ENCODE peak calls at places on chromosomes 5 and 9, in seven cellular contexts. Y is choroid plexus epithelial cell, K is esophagus squamous epithelium, A is AG04449, N is fibroblast of mammary gland, O is cardiac muscle cell, J is OCI-LY7. H is an unnamed sample.

GRCh38 chr5:59485104-59485503 is 408.4 kb downstream of the PDE4D start:
- DNase-seq in N (peak; percentile 36), J (no peak), K (no peak), O (no peak), Y (no peak), A (no peak), H (no peak)

GRCh38 chr9:16871358-16872151 is 1.1 kb upstream of the BNC2 start:
- DNase-seq in O (peak; percentile 56), N (peak; percentile 91), K (no peak), J (no peak), Y (peak; percentile 91), A (peak; percentile 58), H (peak; percentile 91)

GRCh38 chr5:6307304-6307703 is 71.0 kb downstream of the MED10 start:
- DNase-seq in A (no peak), Y (no peak), K (no peak), J (no peak), N (no peak), O (no peak), H (no peak)

GRCh38 chr5:95018946-95019345 is 265.9 kb downstream of the MCTP1 start:
- DNase-seq in K (no peak), O (no peak), Y (no peak), N (no peak), A (no peak), J (no peak), H (no peak)

GRCh38 chr5:134540747-134541733 is 15.6 kb downstream of the JADE2 start:
- DNase-seq in A (no peak), J (no peak), K (no peak), Y (no peak), O (no peak), N (no peak), H (no peak)

GRCh38 chr5:137609122-137609521 is 110.0 kb upstream of the SPOCK1 start:
- DNase-seq in J (no peak), O (no peak), Y (peak; percentile 10), A (peak; percentile 29), N (peak; percentile 62), K (no peak), H (peak; percentile 31)

GRCh38 chr9:33719581-33720374 is 75.6 kb upstream of the PRSS3 start:
- DNase-seq in Y (peak; percentile 17), O (peak; percentile 29), J (peak; percentile 40), A (no peak), N (peak; percentile 3), K (no peak), H (no peak)

GRCh38 chr5:77630246-77631165 is 8.0 kb downstream of the OTP start:
- DNase-seq in A (no peak), J (no peak), K (no peak), Y (no peak), N (no peak), O (peak; percentile 75), H (peak; percentile 18)

GRCh38 chr5:79934681-79935080 is 56.4 kb downstream of the MTX3 start:
- DNase-seq in J (no peak), K (no peak), N (no peak), A (no peak), Y (no peak), O (no peak), H (no peak)

GRCh38 chr5:12668564-12668963 is 764.3 kb upstream of the CTNND2 start:
- DNase-seq in A (no peak), Y (no peak), O (no peak), N (no peak), J (no peak), K (no peak), H (no peak)

GRCh38 chr5:12672141-12672540 is 767.9 kb upstream of the CTNND2 start:
- DNase-seq in K (no peak), O (peak; percentile 20), Y (no peak), N (no peak), A (no peak), J (no peak), H (no peak)

GRCh38 chr5:12669326-12669725 is 765.1 kb upstream of the CTNND2 start:
- DNase-seq in N (no peak), J (no peak), A (no peak), K (no peak), Y (no peak), O (no peak), H (no peak)
- H3K4me3 ChIP-seq in N (no peak overlapping the region), J (no peak overlapping the region), A (no peak overlapping the region), K (no peak overlapping the region), Y (no peak overlapping the region), O (no peak overlapping the region), H (no peak overlapping the region)

DNA sequence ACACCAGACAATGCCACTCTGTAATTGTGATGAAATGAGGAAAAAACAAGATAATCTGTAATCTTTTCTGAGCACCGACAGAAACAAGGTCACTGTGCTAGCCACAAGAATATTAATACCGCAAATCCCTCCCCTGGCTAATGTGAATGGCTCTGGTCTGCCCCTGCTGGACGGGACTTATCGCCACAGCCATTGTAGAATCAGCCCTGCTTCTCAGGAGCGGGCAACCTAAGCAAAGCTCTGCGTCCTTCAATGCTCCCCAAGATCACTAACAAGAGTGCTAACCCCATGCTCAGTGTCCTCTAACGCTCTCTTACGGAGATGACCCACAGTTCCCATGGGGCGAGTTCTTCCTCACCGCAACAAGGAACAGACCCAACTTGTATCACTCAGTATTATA is 42.7 kb downstream of the OR2V1 start:
- DNase-seq in A (no peak), N (no peak), K (no peak), J (peak; percentile 54), Y (peak; percentile 11), O (no peak), H (no peak)
- TF ChIP-seq CTCF in A (peak; percentile 25), N (peak; percentile 50), K (no peak), J (peak; percentile 75), Y (peak; percentile 50), O (peak; percentile 25), H (peak; percentile 41)

DNA sequence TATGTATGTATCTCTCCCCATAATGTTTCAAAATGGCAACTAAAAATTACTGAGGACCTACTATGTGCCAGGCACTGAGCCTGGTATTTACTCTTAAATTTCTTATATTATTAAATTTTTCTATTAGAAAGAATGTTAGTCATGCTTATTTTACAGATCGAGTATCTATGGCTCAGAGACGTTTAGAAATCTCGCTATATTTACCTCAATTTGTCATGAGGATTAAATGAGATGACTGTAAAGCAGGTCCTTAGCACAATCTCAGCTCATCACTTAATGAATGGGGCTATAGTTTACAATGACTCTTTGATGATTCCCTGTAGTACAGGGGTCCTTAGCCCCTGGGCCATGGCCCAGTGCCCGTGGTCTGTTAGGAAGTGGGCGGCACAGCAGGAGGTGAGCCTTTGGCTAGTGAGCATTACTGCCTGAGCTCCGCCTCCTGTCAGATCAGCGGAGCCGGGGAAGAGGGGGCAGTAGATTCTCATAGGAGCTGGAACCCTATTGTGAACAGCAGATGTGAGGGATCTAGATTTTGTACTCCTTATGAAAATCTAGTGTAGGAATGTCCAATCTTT is 15.5 kb downstream of the ENC1 start:
- DNase-seq in N (no peak), A (no peak), J (no peak), K (no peak), O (no peak), Y (no peak), H (no peak)
- H3K4me3 ChIP-seq in N (no peak overlapping the region), A (no peak overlapping the region), J (no peak overlapping the region), K (no peak overlapping the region), O (no peak overlapping the region), Y (no peak overlapping the region), H (no peak overlapping the region)

DNA sequence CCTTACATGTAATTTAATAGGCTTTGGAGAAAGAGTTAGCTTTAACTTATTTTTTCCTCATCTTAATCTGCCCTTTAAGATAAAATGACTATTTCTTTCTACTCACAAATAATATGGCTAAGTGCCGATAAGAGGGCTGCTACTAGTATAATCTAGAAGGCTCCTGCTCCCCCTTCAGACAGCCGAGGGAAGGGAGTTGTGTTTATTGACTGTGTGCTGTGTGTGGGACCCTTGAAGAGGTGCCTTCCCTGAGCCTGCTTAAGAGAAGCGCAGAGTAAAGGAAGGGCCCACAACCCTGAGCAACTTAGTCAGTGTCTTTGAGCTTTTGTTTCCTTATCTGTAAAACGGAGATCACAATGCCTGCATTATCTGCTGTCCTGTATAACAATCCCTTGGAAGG is 28.1 kb upstream of the CKMT2 start:
- DNase-seq in O (no peak), N (no peak), A (no peak), Y (no peak), J (no peak), K (no peak), H (no peak)
- TF ChIP-seq CTCF in O (peak; percentile 4), N (no peak), A (no peak), Y (peak; percentile 17), J (no peak), K (no peak), H (no peak)

DNA sequence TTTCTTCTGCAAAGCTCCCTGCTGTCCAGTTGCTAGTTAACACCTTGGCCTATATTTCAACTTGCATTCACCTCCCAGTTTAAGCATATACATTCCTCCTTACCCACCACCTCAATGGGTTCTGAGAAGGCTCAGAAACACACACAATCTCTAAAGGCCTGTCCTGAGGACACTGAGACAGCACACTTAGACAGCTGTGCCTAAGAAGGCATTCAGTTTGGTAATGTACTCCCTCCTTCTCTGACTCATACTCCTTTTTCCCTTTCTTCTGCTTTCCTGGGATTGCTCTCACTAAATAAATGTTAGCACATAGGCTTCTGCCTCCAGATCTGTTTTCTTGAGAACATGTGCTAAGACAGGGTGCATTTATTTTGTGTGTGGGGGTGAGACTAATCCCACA is 456.8 kb upstream of the CDH6 start:
- DNase-seq in K (no peak), N (no peak), Y (peak; percentile 28), O (no peak), J (no peak), A (no peak), H (no peak)
- H3K4me3 ChIP-seq in K (no peak overlapping the region), N (no peak overlapping the region), Y (no peak overlapping the region), O (no peak overlapping the region), J (no peak overlapping the region), A (no peak overlapping the region), H (no peak overlapping the region)

GRCh38 chr5:68333649-68334549 is 118.3 kb downstream of the PIK3R1 start:
- DNase-seq in N (peak; percentile 99), Y (peak; percentile 78), O (no peak), K (no peak), A (no peak), J (no peak), H (peak; percentile 92)
- TF ChIP-seq CTCF in N (peak; percentile 58), Y (peak; percentile 49), O (peak; percentile 48), K (no peak), A (peak; percentile 32), J (no peak), H (peak; percentile 45)

H was measured in cardiac fibroblast.